ENCODE peak calls at places on chromosomes 12 and 14, in seven cellular contexts. S is endodermal cell; E is GM23248; F is mesendoderm; G is CD8-positive, alpha-beta memory T cell; Q is suprapubic skin; D is tibial artery. R is an unnamed sample. For H3K36me3, the result is how much of the 10 kb centered on the place peaks cover.

GRCh38 chr14:78448483-78449094 is 278.4 kb downstream of the NRXN3 start:
- DNase-seq in S (peak), E (peak), F (peak), G (no peak), Q (no peak), D (peak), R (peak)

GRCh38 chr12:69837191-69838085 is 12.4 kb downstream of the MYRFL start:
- DNase-seq in S (no peak), E (no peak), F (no peak), G (no peak), Q (no peak), D (no peak), R (no peak)

GRCh38 chr12:32777159-32777558 is 21.5 kb upstream of the YARS2 start:
- DNase-seq in S (no peak), E (no peak), F (peak), G (no peak), Q (no peak), D (no peak), R (no peak)

GRCh38 chr14:37048666-37049071 is 123.7 kb downstream of the SLC25A21 start:
- DNase-seq in S (no peak), E (peak), F (no peak), G (no peak), Q (no peak), D (no peak), R (no peak)

GRCh38 chr12:73902270-73902669 is 635.4 kb upstream of the ATXN7L3B start:
- DNase-seq in S (no peak), E (no peak), F (no peak), G (no peak), Q (no peak), D (no peak), R (no peak)

GRCh38 chr12:24595652-24596235 is 353.2 kb downstream of the BCAT1 start:
- DNase-seq in S (peak), E (peak), F (peak), G (no peak), Q (no peak), D (no peak), R (peak)

GRCh38 chr14:78005325-78005724 is 164.8 kb upstream of the NRXN3 start:
- DNase-seq in S (no peak), E (peak), F (no peak), G (no peak), Q (no peak), D (no peak), R (no peak)

GRCh38 chr14:100105357-100106169 is 40.3 kb downstream of the EVL start:
- DNase-seq in S (no peak), E (no peak), F (no peak), G (peak), Q (peak), D (peak), R (no peak)

GRCh38 chr14:69719501-69719951 is 47.4 kb upstream of the SRSF5 start:
- DNase-seq in S (peak), E (peak), F (no peak), G (no peak), Q (no peak), D (peak), R (no peak)

GRCh38 chr12:87509233-87509820 is 519.9 kb downstream of the C12orf50 start:
- DNase-seq in S (no peak), E (peak), F (no peak), G (no peak), Q (no peak), D (no peak), R (no peak)

GRCh38 chr14:61460853-61461611 is 139.7 kb downstream of the PRKCH start:
- DNase-seq in S (no peak), E (peak), F (peak), G (peak), Q (no peak), D (no peak), R (no peak)

GRCh38 chr12:93587601-93588000 is 15.1 kb downstream of the SOCS2 start:
- DNase-seq in S (no peak), E (no peak), F (no peak), G (no peak), Q (no peak), D (no peak), R (no peak)

DNA sequence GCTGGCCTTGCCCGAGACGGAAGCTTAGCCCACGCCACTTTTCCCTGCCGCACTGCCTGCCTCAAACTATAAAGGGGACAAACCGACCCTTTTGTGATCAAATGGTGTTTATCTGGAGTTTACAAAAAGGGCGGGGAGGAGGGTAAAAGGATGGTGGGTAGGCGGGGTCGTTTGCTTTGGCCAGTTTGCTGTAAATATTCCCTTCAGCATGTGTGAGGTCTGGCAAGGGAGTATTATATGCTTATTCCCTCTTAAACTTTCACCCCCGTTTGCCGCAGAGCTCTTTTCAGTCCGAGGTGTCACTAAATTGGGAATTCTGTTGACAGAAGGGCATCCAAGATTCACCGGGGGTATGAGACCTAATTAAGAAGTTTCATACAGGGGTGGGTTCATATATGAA is 3.8 kb upstream of the TBX3 start:
- DNase-seq in S (peak), E (no peak), F (peak), G (no peak), Q (no peak), D (no peak), R (peak)
- H3K4me3 ChIP-seq in S (peak), E (no peak), F (no peak), G (no peak), Q (no peak), D (no peak), R (no peak)

DNA sequence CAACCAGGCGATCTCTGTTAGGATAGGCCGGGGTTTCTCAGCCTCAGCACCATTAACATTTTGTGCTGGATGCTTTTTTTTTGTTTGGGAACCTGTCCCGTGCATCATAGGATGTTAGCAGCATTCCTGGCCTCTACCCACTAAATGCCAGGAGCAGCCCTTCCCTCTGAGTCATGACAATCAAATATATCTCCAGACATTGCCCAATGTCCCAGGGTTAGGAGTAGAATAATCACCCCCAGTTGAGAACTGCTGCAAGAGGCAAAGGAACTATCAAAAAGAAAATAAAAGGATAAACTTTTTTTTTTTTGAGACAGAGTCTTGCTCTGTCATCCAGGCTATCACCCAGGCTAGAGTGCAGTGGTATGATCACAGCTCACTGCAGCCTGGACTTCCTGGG is 76.0 kb downstream of the ACACB start:
- DNase-seq in S (peak), E (peak), F (no peak), G (no peak), Q (no peak), D (no peak), R (no peak)
- H3K36me3 ChIP-seq in S (under half), E (under half), F (under half), G (under half), Q (half or more), D (half or more), R (under half)

DNA sequence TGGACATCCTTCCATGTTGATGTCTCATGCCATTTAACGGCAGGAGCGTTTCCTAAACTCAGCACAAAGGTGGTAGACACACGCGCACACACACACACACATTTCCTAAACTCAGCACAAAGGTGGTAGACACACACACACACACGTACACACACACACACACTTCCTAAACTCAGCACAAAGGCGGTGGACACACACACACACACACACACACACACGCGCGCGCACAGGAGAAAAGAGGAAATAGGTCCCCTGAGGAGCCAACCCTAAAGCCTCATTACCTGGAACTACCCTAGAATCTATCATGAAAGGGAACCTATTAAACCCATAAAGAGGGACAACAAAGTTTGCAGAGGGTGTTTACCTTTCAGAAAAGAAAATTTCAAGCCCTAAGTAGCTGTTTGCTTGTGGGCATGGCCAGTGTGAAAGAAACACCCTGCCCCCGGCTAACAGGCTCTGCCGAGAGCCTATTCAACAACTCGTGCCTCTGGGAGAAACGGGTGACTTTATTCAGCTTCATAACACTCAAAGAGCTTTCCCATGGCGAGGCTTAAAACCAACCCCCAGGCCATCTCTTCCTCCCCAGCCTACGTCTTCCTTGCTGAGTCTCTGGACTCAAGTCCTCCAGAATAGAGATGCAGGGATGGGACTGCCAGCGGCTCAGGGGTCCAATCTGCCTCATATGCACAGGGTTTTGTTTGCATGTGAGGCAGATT is 31.8 kb downstream of the SLC8B1 start:
- DNase-seq in S (peak), E (no peak), F (peak), G (no peak), Q (no peak), D (no peak), R (no peak)
- H3K4me3 ChIP-seq in S (no peak), E (no peak), F (no peak), G (no peak), Q (no peak), D (no peak), R (no peak)

GRCh38 chr12:92398565-92399309 is 253.1 kb upstream of the BTG1 start:
- DNase-seq in S (no peak), E (no peak), F (peak), G (no peak), Q (no peak), D (no peak), R (no peak)
- H3K36me3 ChIP-seq in S (under half), E (under half), F (under half), G (under half), Q (under half), D (under half), R (under half)

GRCh38 chr14:21985081-21985480 is 311.5 kb upstream of the OR4E1 start:
- DNase-seq in S (no peak), E (peak), F (no peak), G (no peak), Q (no peak), D (no peak), R (no peak)
- H3K4me3 ChIP-seq in S (no peak), E (no peak), F (no peak), G (no peak), Q (no peak), D (no peak), R (no peak)

GRCh38 chr12:120563495-120563894 is 17.7 kb downstream of the POP5 start:
- DNase-seq in S (no peak), E (no peak), F (no peak), G (no peak), Q (no peak), D (no peak), R (no peak)
- H3K36me3 ChIP-seq in S (half or more), E (half or more), F (under half), G (half or more), Q (half or more), D (half or more), R (under half)

GRCh38 chr14:49977126-49977841 is 84.4 kb downstream of the ARF6 start:
- DNase-seq in S (no peak), E (no peak), F (no peak), G (no peak), Q (peak), D (no peak), R (no peak)

GRCh38 chr14:49982522-49982951 is 89.7 kb downstream of the ARF6 start:
- DNase-seq in S (no peak), E (peak), F (no peak), G (no peak), Q (peak), D (no peak), R (no peak)

GRCh38 chr14:49975799-49976198 is 82.9 kb downstream of the ARF6 start:
- DNase-seq in S (no peak), E (no peak), F (no peak), G (no peak), Q (no peak), D (no peak), R (no peak)

GRCh38 chr14:49982082-49982481 is 89.2 kb downstream of the ARF6 start:
- DNase-seq in S (no peak), E (peak), F (no peak), G (no peak), Q (peak), D (no peak), R (no peak)

GRCh38 chr14:49980027-49980426 is 87.1 kb downstream of the ARF6 start:
- DNase-seq in S (no peak), E (no peak), F (no peak), G (no peak), Q (no peak), D (no peak), R (no peak)
- H3K4me3 ChIP-seq in S (no peak), E (no peak), F (no peak), G (no peak), Q (no peak), D (no peak), R (no peak)

DNA sequence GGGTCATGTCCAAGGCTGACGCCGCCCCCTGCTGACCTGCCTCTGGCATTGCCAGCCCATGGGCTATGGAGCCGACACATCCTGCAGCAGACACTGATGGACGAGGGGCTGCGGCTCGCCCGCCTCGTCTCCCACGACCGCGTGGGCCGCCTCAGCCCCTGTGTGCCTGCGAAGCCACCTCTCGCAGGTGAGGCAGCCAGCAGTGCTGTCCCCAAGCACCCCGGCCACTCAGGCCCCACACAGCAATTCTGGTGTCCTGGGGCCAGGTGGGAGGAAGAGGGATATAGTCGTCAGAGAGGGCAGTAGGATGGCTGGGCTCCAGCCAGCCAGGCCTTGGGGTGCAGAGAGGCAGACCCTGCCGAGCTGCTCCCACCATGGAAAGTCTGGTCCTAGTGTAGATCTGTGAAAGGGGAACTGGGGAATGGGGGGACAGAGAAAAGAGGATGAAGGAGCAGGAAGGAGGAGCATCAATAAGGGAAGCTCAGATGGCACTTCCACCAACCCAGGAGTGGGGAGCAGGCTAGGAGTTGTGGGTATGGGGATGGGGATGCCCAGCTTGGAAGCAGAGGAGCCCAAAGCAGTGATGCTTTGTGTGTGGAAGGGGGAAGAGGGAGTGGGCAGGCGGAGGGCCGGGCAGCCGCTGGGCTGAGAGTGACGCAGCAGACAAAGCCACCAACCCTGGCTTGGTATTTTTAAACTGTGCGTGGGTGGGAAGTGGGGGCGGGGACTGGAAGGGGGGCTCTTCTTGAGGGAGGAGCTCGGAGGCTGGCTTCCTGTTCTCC is 4.7 kb downstream of the NAB2 start:
- DNase-seq in S (peak), E (peak), F (peak), G (peak), Q (peak), D (peak), R (peak)
- H3K36me3 ChIP-seq in S (under half), E (under half), F (under half), G (under half), Q (half or more), D (half or more), R (under half)

DNA sequence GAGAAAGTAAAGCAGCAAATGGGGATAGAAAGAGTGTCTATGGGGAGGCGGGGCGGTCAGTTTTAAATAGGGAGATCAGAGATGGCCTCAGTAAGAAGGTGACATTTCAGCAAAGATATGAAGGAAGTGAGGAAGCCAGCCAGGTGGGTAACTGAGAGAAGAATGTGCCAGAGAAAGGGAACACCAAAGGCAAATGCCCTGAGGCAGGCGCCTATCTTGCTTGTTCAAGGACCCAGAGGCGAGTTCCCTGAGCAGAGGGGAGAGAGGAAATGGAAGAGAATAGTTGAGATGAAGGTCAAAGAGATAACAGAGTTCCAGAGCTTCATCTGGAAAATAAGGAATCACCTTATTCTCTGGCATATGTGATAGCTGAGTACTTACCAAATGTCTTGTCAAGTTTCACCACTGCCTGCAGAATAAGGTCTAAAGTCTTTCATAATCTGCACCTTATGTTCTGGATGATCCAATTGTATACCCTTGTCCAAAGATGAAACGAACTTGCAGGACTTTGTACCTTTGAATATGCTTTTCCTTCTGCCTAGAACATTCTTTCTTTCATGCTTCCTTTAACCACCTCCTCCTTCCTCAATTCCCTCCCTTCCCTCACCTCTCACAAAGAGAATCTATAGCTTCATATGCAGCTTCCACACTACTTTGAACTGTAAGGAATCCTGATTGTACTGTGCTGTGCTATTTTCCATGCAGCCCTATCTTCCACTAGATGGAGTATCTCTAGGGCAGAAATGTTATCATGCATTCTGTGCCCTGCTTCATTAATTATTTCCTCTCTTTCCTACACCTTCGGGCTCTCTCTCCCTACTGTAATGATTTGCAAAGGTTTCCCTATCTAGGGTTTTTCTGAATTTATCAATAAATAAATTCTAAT is 38.5 kb downstream of the GNPTAB start:
- DNase-seq in S (no peak), E (peak), F (peak), G (no peak), Q (no peak), D (no peak), R (no peak)
- H3K4me3 ChIP-seq in S (no peak), E (no peak), F (no peak), G (no peak), Q (no peak), D (no peak), R (no peak)

R was measured in H7.